ENCODE peak calls at places on chromosomes 1 and 21, in seven cellular contexts. T is GM12865; B is OCI-LY7; J is pancreas; P is CD4-positive, alpha-beta T cell; W is endothelial cell; F is lower lobe of right lung. X is an unnamed sample.

GRCh38 chr1:204041232-204041767 is 31.6 kb upstream of the SOX13 start:
- DNase-seq in T (no peak), B (no peak), J (no peak), P (no peak), W (no peak), F (no peak), X (no peak)

GRCh38 chr1:42993631-42994121 is 35.0 kb upstream of the SLC2A1 start:
- DNase-seq in T (no peak), B (no peak), J (no peak), P (no peak), W (no peak), F (no peak), X (peak)

GRCh38 chr1:199084293-199084692 is 445.5 kb downstream of the PTPRC start:
- DNase-seq in T (no peak), B (no peak), J (no peak), P (no peak), W (no peak), F (no peak), X (no peak)

GRCh38 chr1:203628185-203628996 is 1.8 kb downstream of the ATP2B4 start:
- DNase-seq in T (no peak), B (no peak), J (peak), P (no peak), W (peak), F (peak), X (no peak)

GRCh38 chr1:44676484-44677200 is 2.1 kb downstream of the ARMH1 start:
- DNase-seq in T (peak), B (peak), J (no peak), P (no peak), W (no peak), F (no peak), X (no peak)

GRCh38 chr21:38985423-38986378 is 180.0 kb downstream of the ETS2 start:
- DNase-seq in T (peak), B (no peak), J (no peak), P (no peak), W (no peak), F (peak), X (no peak)

GRCh38 chr1:117092594-117092993 is 29.0 kb downstream of the TRIM45 start:
- DNase-seq in T (no peak), B (no peak), J (no peak), P (no peak), W (no peak), F (no peak), X (no peak)

GRCh38 chr1:98388431-98388830 is 273.1 kb upstream of the SNX7 start:
- DNase-seq in T (peak), B (no peak), J (no peak), P (no peak), W (no peak), F (no peak), X (peak)

GRCh38 chr1:45543599-45544417 is 6.8 kb upstream of the AKR1A1 start:
- DNase-seq in T (peak), B (peak), J (no peak), P (peak), W (peak), F (peak), X (peak)

GRCh38 chr21:25171438-25171837 is 435.8 kb downstream of the MRPL39 start:
- DNase-seq in T (no peak), B (no peak), J (no peak), P (no peak), W (no peak), F (no peak), X (no peak)

GRCh38 chr1:180842052-180842451 is 70.6 kb upstream of the KIAA1614 start:
- DNase-seq in T (no peak), B (no peak), J (no peak), P (no peak), W (no peak), F (no peak), X (no peak)

GRCh38 chr21:33412832-33413519 is 9.8 kb downstream of the IFNGR2 start:
- DNase-seq in T (peak), B (no peak), J (no peak), P (no peak), W (no peak), F (no peak), X (no peak)

GRCh38 chr21:26124896-26125295 is 45.7 kb downstream of the APP start:
- DNase-seq in T (no peak), B (no peak), J (no peak), P (no peak), W (no peak), F (no peak), X (no peak)

GRCh38 chr1:87644500-87645245 is 316.0 kb downstream of the LMO4 start:
- DNase-seq in T (no peak), B (no peak), J (no peak), P (no peak), W (no peak), F (no peak), X (no peak)

GRCh38 chr1:180230791-180231505 is 884 bp downstream of the LHX4 start:
- DNase-seq in T (peak), B (no peak), J (no peak), P (no peak), W (no peak), F (no peak), X (no peak)

GRCh38 chr1:213661346-213661745 is 326.4 kb upstream of the PROX1 start:
- DNase-seq in T (no peak), B (no peak), J (no peak), P (no peak), W (no peak), F (no peak), X (no peak)

GRCh38 chr1:67489643-67490042 is 59.4 kb upstream of the SERBP1 start:
- DNase-seq in T (peak), B (peak), J (no peak), P (no peak), W (no peak), F (no peak), X (no peak)

GRCh38 chr1:182315157-182315556 is 76.4 kb downstream of the GLUL start:
- DNase-seq in T (no peak), B (no peak), J (no peak), P (no peak), W (no peak), F (no peak), X (no peak)

GRCh38 chr1:212667223-212668139 is 32.2 kb downstream of the BATF3 start:
- DNase-seq in T (peak), B (peak), J (no peak), P (no peak), W (peak), F (no peak), X (peak)

GRCh38 chr1:69568435-69569280 is 936 bp downstream of the LRRC7 start:
- DNase-seq in T (no peak), B (no peak), J (peak), P (no peak), W (no peak), F (no peak), X (no peak)

GRCh38 chr1:56617141-56617540 is 28.0 kb upstream of the PRKAA2 start:
- DNase-seq in T (no peak), B (no peak), J (no peak), P (no peak), W (no peak), F (no peak), X (no peak)

GRCh38 chr21:40165212-40165611 is 298.0 kb downstream of the PCP4 start:
- DNase-seq in T (no peak), B (no peak), J (no peak), P (no peak), W (no peak), F (no peak), X (no peak)

GRCh38 chr1:177209357-177209756 is 38.6 kb downstream of the BRINP2 start:
- DNase-seq in T (no peak), B (no peak), J (no peak), P (no peak), W (no peak), F (peak), X (no peak)

GRCh38 chr21:41622831-41623548 is 115.0 kb upstream of the TMPRSS2 start:
- DNase-seq in T (no peak), B (no peak), J (no peak), P (no peak), W (no peak), F (no peak), X (no peak)

GRCh38 chr1:61743716-61744620 is 1.7 kb downstream of the PATJ start:
- DNase-seq in T (no peak), B (no peak), J (no peak), P (no peak), W (no peak), F (no peak), X (no peak)

GRCh38 chr21:36249576-36250422 is 70.2 kb upstream of the MORC3 start:
- DNase-seq in T (no peak), B (no peak), J (no peak), P (no peak), W (no peak), F (no peak), X (no peak)

GRCh38 chr21:36188081-36188681 is 31.6 kb downstream of the DOP1B start:
- DNase-seq in T (no peak), B (no peak), J (peak), P (no peak), W (no peak), F (peak), X (no peak)

GRCh38 chr1:19643113-19643512 is 998 bp upstream of the NBL1 start:
- DNase-seq in T (no peak), B (no peak), J (peak), P (no peak), W (no peak), F (no peak), X (no peak)
- TF ChIP-seq CTCF in T (no peak), B (no peak), J (no peak), P (no peak), W (no peak), F (no peak), X (no peak)

GRCh38 chr1:111677604-111678003 is 58.0 kb downstream of the RAP1A start:
- DNase-seq in T (no peak), B (no peak), J (no peak), P (no peak), W (no peak), F (no peak), X (no peak)

DNA sequence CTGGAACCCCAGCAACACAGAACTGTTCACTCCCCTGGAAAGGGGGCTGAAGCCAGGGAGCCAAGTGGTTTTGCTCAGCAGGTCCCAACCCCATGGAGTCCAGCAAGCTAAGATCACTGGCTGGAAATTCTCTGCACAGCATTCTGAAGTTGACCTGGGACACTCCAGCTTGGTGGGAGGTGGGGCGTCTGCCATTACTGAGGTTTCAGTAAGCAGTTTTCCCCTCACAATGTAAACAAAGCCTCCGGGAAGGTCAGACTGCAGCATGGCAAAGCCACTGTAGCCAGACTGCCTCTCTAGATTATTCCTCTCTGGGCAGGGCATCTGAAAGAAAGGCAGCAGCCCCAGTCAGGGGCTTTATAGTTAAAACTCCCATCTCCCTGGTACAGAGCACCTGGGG is 59.7 kb downstream of the INKA2 start:
- DNase-seq in T (no peak), B (no peak), J (no peak), P (no peak), W (no peak), F (no peak), X (no peak)
- TF ChIP-seq CTCF in T (no peak), B (no peak), J (no peak), P (no peak), W (no peak), F (no peak), X (no peak)

GRCh38 chr1:151944859-151945575 is 35.7 kb upstream of the THEM4 start:
- DNase-seq in T (no peak), B (no peak), J (no peak), P (no peak), W (no peak), F (no peak), X (peak)
- TF ChIP-seq CTCF in T (no peak), B (no peak), J (no peak), P (no peak), W (no peak), F (no peak), X (no peak)

GRCh38 chr21:35035581-35035980 is 13.5 kb downstream of the RUNX1 start:
- DNase-seq in T (no peak), B (no peak), J (no peak), P (no peak), W (no peak), F (no peak), X (no peak)

GRCh38 chr21:35035116-35035515 is 14.0 kb downstream of the RUNX1 start:
- DNase-seq in T (no peak), B (no peak), J (no peak), P (no peak), W (no peak), F (no peak), X (no peak)

GRCh38 chr21:35038772-35039145 is 10.3 kb downstream of the RUNX1 start:
- DNase-seq in T (no peak), B (no peak), J (no peak), P (no peak), W (no peak), F (no peak), X (no peak)

GRCh38 chr21:35037384-35038105 is 11.6 kb downstream of the RUNX1 start:
- DNase-seq in T (no peak), B (no peak), J (no peak), P (no peak), W (no peak), F (no peak), X (no peak)

DNA sequence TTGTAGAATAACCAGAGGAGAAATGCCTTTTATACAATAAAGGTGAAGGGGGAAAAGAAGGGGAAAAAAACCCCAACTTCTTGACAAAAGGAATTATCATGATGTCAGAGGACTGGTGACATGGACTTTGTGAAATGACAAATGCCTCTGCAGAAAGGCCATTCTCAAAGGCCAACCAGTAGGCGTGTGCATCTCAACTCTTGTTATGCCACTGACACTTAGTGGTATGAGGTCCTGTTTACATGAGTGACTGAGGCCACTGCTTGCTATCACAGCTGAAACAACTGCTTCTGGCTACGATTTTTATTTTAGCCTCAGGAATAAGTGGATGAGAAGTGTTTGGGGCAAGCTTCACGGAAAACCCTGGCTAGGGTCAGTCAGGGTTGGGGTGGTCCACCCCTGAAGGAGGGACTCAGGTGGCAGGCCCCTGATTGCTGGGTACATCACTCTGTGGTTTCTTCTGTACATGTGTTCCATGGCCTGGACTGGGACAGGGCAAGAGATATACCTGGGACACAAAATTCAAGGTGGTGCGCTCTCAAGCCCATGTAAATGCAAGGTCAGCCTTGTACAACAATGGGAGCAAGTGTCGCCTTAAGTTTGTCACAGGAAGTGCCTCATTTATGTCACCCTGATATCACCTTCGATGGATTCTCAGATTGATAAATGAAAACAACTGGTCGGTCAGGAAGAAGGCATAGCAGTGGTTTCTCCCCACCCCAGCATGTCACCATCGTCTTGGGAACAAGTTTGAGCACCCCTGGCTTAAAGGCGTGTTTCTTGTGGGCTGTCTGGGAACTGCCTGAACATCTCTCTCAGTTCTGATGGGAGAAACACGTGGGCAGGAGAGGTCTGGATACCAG is 12.3 kb downstream of the RUNX1 start:
- DNase-seq in T (no peak), B (no peak), J (no peak), P (no peak), W (no peak), F (no peak), X (no peak)
- TF ChIP-seq CTCF in T (no peak), B (no peak), J (no peak), P (no peak), W (no peak), F (no peak), X (no peak)

GRCh38 chr1:28668956-28669719 is 554 bp downstream of the GMEB1 start:
- DNase-seq in T (peak), B (peak), J (no peak), P (peak), W (peak), F (peak), X (no peak)

GRCh38 chr1:28671254-28671780 is 2.7 kb downstream of the GMEB1 start:
- DNase-seq in T (no peak), B (no peak), J (no peak), P (no peak), W (no peak), F (no peak), X (no peak)

GRCh38 chr1:28663871-28664470 is 4.6 kb upstream of the GMEB1 start:
- DNase-seq in T (no peak), B (no peak), J (no peak), P (no peak), W (no peak), F (no peak), X (no peak)

GRCh38 chr1:28666806-28667205 is 1.8 kb upstream of the GMEB1 start:
- DNase-seq in T (no peak), B (no peak), J (no peak), P (no peak), W (no peak), F (no peak), X (no peak)

GRCh38 chr1:28668191-28668955 is at the start of gene GMEB1:
- DNase-seq in T (peak), B (peak), J (peak), P (peak), W (peak), F (peak), X (peak)
- TF ChIP-seq CTCF in T (no peak), B (no peak), J (no peak), P (no peak), W (no peak), F (no peak), X (no peak)

GRCh38 chr1:79796434-79796833 is 789.9 kb upstream of the ADGRL4 start:
- DNase-seq in T (no peak), B (no peak), J (no peak), P (no peak), W (no peak), F (no peak), X (no peak)
- TF ChIP-seq CTCF in T (no peak), B (no peak), J (no peak), P (no peak), W (no peak), F (no peak), X (no peak)

GRCh38 chr1:109368464-109368863 is 29.3 kb downstream of the SORT1 start:
- DNase-seq in T (no peak), B (no peak), J (no peak), P (no peak), W (no peak), F (no peak), X (no peak)
- TF ChIP-seq CTCF in T (no peak), B (no peak), J (no peak), P (no peak), W (no peak), F (no peak), X (no peak)

DNA sequence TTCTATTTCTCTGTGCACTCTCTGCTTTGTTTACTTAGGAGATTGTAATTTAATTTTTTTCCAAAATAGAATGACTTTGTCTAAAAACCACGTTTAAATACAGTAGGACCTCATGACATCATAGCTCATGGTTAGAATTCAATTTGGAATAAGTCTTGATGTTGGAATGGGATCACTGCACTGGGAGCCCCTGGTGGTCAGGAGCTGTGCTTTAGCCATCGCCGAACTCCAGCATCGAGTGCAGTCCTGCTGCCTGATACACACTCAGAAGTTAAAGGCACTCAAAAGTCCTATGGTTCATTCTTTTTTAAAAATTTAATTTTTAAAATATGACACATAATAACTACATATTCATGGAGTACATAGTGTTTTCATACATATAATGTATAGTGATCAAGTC is 75.1 kb downstream of the TEX35 start:
- DNase-seq in T (no peak), B (no peak), J (no peak), P (no peak), W (no peak), F (no peak), X (no peak)
- TF ChIP-seq CTCF in T (no peak), B (peak), J (no peak), P (no peak), W (no peak), F (no peak), X (no peak)

GRCh38 chr1:152497273-152497672 is 13.3 kb upstream of the LCE5A start:
- DNase-seq in T (peak), B (no peak), J (no peak), P (no peak), W (peak), F (no peak), X (no peak)
- TF ChIP-seq CTCF in T (peak), B (peak), J (no peak), P (no peak), W (peak), F (no peak), X (peak)

GRCh38 chr1:159853417-159853816 is 9.0 kb downstream of the VSIG8 start:
- DNase-seq in T (no peak), B (no peak), J (no peak), P (no peak), W (no peak), F (no peak), X (no peak)

GRCh38 chr1:159849972-159850371 is 12.5 kb downstream of the VSIG8 start:
- DNase-seq in T (no peak), B (no peak), J (no peak), P (no peak), W (no peak), F (no peak), X (no peak)

GRCh38 chr1:159848316-159848715 is 14.1 kb downstream of the VSIG8 start:
- DNase-seq in T (no peak), B (no peak), J (no peak), P (no peak), W (no peak), F (no peak), X (no peak)

GRCh38 chr1:159854101-159854692 is 8.3 kb downstream of the VSIG8 start:
- DNase-seq in T (no peak), B (no peak), J (peak), P (peak), W (peak), F (peak), X (no peak)

GRCh38 chr1:159851386-159851785 is 11.1 kb downstream of the VSIG8 start:
- DNase-seq in T (peak), B (peak), J (no peak), P (no peak), W (no peak), F (no peak), X (no peak)
- TF ChIP-seq CTCF in T (no peak), B (peak), J (no peak), P (peak), W (no peak), F (no peak), X (peak)

X was measured in CD14-positive monocyte.